ENCODE peak calls at places on chromosomes 11 and 22, in eight cellular contexts. D is IMR-90, X is heart left ventricle, T is A549, V is gastrocnemius medialis, K is endothelial cell of umbilical vein, Z is uterus, F is sigmoid colon. M is an unnamed sample.

GRCh38 chr11:109026891-109027489 is 362.1 kb downstream of the DDX10 start:
- DNase-seq in D (peak; percentile 66), X (no peak), T (no peak), V (no peak), K (no peak), Z (no peak), F (no peak), M (no peak)

GRCh38 chr22:42202669-42203068 is 67.8 kb downstream of the TCF20 start:
- DNase-seq in D (peak; percentile 67), X (no peak), T (no peak), V (no peak), K (no peak), Z (no peak), F (no peak), M (no peak)

GRCh38 chr11:34075178-34075820 is 23.8 kb downstream of the CAPRIN1 start:
- DNase-seq in D (peak; percentile 77), X (no peak), T (no peak), V (no peak), K (peak; percentile 40), Z (no peak), F (no peak), M (no peak)

GRCh38 chr11:74681686-74682651 is 49.3 kb downstream of the CHRDL2 start:
- DNase-seq in D (peak; percentile 40), X (peak; percentile 54), T (no peak), V (peak; percentile 71), K (no peak), Z (peak; percentile 67), F (peak; percentile 88), M (no peak)

GRCh38 chr11:69925366-69926196 is 106.4 kb upstream of the FGF3 start:
- DNase-seq in D (peak; percentile 49), X (no peak), T (no peak), V (no peak), K (peak; percentile 22), Z (peak; percentile 13), F (peak; percentile 65), M (peak; percentile 82)

GRCh38 chr11:124623861-124624525 is 1.3 kb downstream of the TBRG1 start:
- DNase-seq in D (peak; percentile 20), X (no peak), T (no peak), V (no peak), K (peak; percentile 3), Z (no peak), F (no peak), M (no peak)

GRCh38 chr22:43077121-43077877 is 11.9 kb downstream of the TTLL1 start:
- DNase-seq in D (no peak), X (peak; percentile 53), T (no peak), V (no peak), K (no peak), Z (no peak), F (no peak), M (no peak)

GRCh38 chr22:21650823-21651520 is 8.9 kb downstream of the SDF2L1 start:
- DNase-seq in D (no peak), X (no peak), T (no peak), V (no peak), K (no peak), Z (no peak), F (no peak), M (no peak)

GRCh38 chr11:4084406-4084805 is 10.2 kb upstream of the RRM1 start:
- DNase-seq in D (no peak), X (no peak), T (no peak), V (no peak), K (no peak), Z (no peak), F (no peak), M (no peak)

GRCh38 chr11:10581481-10582019 is 13.1 kb upstream of the LYVE1 start:
- DNase-seq in D (peak; percentile 63), X (peak; percentile 52), T (no peak), V (peak; percentile 27), K (peak; percentile 71), Z (no peak), F (peak; percentile 75), M (peak; percentile 58)

GRCh38 chr11:28110839-28111235 is 2.6 kb downstream of the METTL15 start:
- DNase-seq in D (no peak), X (no peak), T (no peak), V (no peak), K (no peak), Z (no peak), F (no peak), M (no peak)

GRCh38 chr22:28112130-28112529 is 193.1 kb upstream of the PITPNB start:
- DNase-seq in D (no peak), X (no peak), T (no peak), V (no peak), K (no peak), Z (no peak), F (no peak), M (no peak)

GRCh38 chr11:66112640-66113098 is 42.6 kb downstream of the PACS1 start:
- DNase-seq in D (peak; percentile 76), X (no peak), T (no peak), V (no peak), K (peak; percentile 87), Z (no peak), F (no peak), M (no peak)

GRCh38 chr11:61482513-61482912 is 26.0 kb upstream of the LRRC10B start:
- DNase-seq in D (no peak), X (no peak), T (peak; percentile 67), V (no peak), K (no peak), Z (no peak), F (no peak), M (no peak)

DNA sequence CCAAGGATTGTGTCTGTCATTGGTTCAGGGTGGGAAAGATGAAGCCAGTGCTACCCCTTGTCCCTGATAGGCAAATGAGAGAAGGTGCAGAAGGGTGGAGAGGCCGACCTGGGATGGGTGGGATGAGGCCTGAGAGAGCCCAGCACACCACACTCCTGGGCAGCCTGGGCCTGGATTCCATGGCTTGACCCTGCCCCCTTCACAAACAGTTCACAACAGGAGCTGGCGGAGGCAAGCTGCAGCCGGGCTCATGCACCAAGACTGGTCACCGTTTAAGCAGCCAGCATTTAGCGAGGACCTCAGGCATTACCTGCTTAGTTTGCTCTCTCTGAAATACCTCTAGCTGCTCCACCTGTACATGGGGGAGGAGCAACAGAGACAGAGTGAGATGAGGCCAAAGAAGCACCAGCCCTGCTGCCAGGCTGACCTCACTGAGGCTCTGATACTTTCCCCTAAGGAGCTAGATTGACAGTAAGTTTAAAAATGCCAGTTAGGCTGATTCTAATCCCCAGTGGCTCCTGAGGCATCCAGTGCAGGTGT is 13.5 kb downstream of the IL18BP start:
- DNase-seq in D (no peak), X (no peak), T (no peak), V (no peak), K (no peak), Z (no peak), F (no peak), M (no peak)
- TF ChIP-seq POLR2A in D (no peak), X (no peak), T (no peak), V (no peak), K (no peak), Z (no peak), F (no peak), M (no peak)

GRCh38 chr11:1694846-1695547 is 2.0 kb upstream of the KRTAP5-6 start:
- DNase-seq in D (no peak), X (no peak), T (no peak), V (no peak), K (no peak), Z (no peak), F (no peak), M (no peak)
- TF ChIP-seq POLR2A in D (no peak), X (no peak), T (no peak), V (no peak), K (no peak), Z (no peak), F (no peak), M (no peak)

GRCh38 chr22:45233827-45234226 is 6.9 kb downstream of the KIAA0930 start:
- DNase-seq in D (no peak), X (no peak), T (no peak), V (no peak), K (no peak), Z (no peak), F (no peak), M (no peak)

GRCh38 chr22:45235851-45236342 is 4.8 kb downstream of the KIAA0930 start:
- DNase-seq in D (no peak), X (no peak), T (no peak), V (no peak), K (no peak), Z (no peak), F (no peak), M (no peak)

GRCh38 chr22:45235101-45235777 is 5.5 kb downstream of the KIAA0930 start:
- DNase-seq in D (no peak), X (peak; percentile 49), T (no peak), V (no peak), K (no peak), Z (no peak), F (no peak), M (no peak)

GRCh38 chr22:45231293-45231692 is 9.4 kb downstream of the KIAA0930 start:
- DNase-seq in D (no peak), X (no peak), T (no peak), V (no peak), K (no peak), Z (no peak), F (no peak), M (no peak)

DNA sequence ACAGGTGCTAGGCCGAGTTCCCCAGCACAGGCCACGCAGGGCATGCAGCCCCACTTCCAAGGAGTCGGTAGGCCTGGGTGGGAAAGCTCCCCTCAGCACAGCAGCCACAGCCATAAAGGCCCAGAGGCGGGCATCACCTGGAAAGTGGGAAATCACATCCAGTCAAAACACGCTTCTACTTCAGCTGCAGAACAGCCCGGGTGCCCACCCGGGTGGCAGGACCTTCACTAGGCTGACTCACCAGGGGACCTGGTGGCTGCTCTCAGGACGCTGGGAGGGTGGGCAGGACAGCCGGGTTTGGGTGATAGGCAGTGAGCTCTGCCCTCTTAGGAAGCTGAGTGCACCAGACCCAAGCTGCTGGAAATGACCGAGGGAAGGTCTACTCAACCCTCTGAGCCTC is 7.3 kb downstream of the KIAA0930 start:
- DNase-seq in D (no peak), X (no peak), T (no peak), V (no peak), K (no peak), Z (no peak), F (no peak), M (no peak)
- TF ChIP-seq POLR2A in D (peak; percentile 8), X (no peak), T (no peak), V (no peak), K (no peak), Z (no peak), F (no peak), M (no peak)

GRCh38 chr11:129023968-129024676 is 81.5 kb upstream of the TP53AIP1 start:
- DNase-seq in D (peak; percentile 5), X (no peak), T (no peak), V (no peak), K (peak; percentile 53), Z (no peak), F (no peak), M (no peak)
- TF ChIP-seq POLR2A in D (no peak), X (no peak), T (no peak), V (no peak), K (no peak), Z (no peak), F (no peak), M (no peak)